ENCODE peak calls at places on chromosomes 2 and 18, in six cellular contexts. One of them, this sample, is unnamed.

GRCh38 chr2:171469176-171469575 is 35.1 kb downstream of the DCAF17 start:
- DNase-seq in SK-MEL-5: no peak
- DNase-seq in activated CD4-positive, alpha-beta T cell treated with anti-CD3 and anti-CD28 coated beads for 48 hours: no peak
- DNase-seq in NCI-H1417: no peak
- DNase-seq in thoracic aorta: no peak
- DNase-seq in WTC11: no peak
- DNase-seq in this sample: no peak

GRCh38 chr2:29657674-29658073 is 263.7 kb downstream of the ALK start:
- DNase-seq in SK-MEL-5: peak
- DNase-seq in activated CD4-positive, alpha-beta T cell treated with anti-CD3 and anti-CD28 coated beads for 48 hours: no peak
- DNase-seq in NCI-H1417: no peak
- DNase-seq in thoracic aorta: no peak
- DNase-seq in WTC11: no peak
- DNase-seq in this sample: no peak

GRCh38 chr2:184890311-184890710 is 292.0 kb downstream of the ZNF804A start:
- DNase-seq in SK-MEL-5: no peak
- DNase-seq in activated CD4-positive, alpha-beta T cell treated with anti-CD3 and anti-CD28 coated beads for 48 hours: no peak
- DNase-seq in NCI-H1417: no peak
- DNase-seq in thoracic aorta: no peak
- DNase-seq in WTC11: no peak
- DNase-seq in this sample: no peak

GRCh38 chr2:231716641-231717280 is 8.4 kb downstream of the PTMA start:
- DNase-seq in SK-MEL-5: no peak
- DNase-seq in activated CD4-positive, alpha-beta T cell treated with anti-CD3 and anti-CD28 coated beads for 48 hours: no peak
- DNase-seq in NCI-H1417: no peak
- DNase-seq in thoracic aorta: no peak
- DNase-seq in WTC11: no peak
- DNase-seq in this sample: no peak

GRCh38 chr18:51070545-51070944 is 40.5 kb downstream of the SMAD4 start:
- DNase-seq in SK-MEL-5: no peak
- DNase-seq in activated CD4-positive, alpha-beta T cell treated with anti-CD3 and anti-CD28 coated beads for 48 hours: no peak
- DNase-seq in NCI-H1417: no peak
- DNase-seq in thoracic aorta: no peak
- DNase-seq in WTC11: no peak
- DNase-seq in this sample: peak

GRCh38 chr2:236965021-236965840 is 120.5 kb upstream of the COPS8 start:
- DNase-seq in SK-MEL-5: no peak
- DNase-seq in activated CD4-positive, alpha-beta T cell treated with anti-CD3 and anti-CD28 coated beads for 48 hours: no peak
- DNase-seq in NCI-H1417: no peak
- DNase-seq in thoracic aorta: no peak
- DNase-seq in WTC11: no peak
- DNase-seq in this sample: no peak

GRCh38 chr2:74003494-74004211 is 18.9 kb downstream of the TET3 start:
- DNase-seq in SK-MEL-5: no peak
- DNase-seq in activated CD4-positive, alpha-beta T cell treated with anti-CD3 and anti-CD28 coated beads for 48 hours: no peak
- DNase-seq in NCI-H1417: peak
- DNase-seq in thoracic aorta: peak
- DNase-seq in WTC11: no peak
- DNase-seq in this sample: no peak

GRCh38 chr18:32930695-32931301 is 158.0 kb upstream of the KLHL14 start:
- DNase-seq in SK-MEL-5: peak
- DNase-seq in activated CD4-positive, alpha-beta T cell treated with anti-CD3 and anti-CD28 coated beads for 48 hours: no peak
- DNase-seq in NCI-H1417: peak
- DNase-seq in thoracic aorta: no peak
- DNase-seq in WTC11: no peak
- DNase-seq in this sample: no peak

GRCh38 chr2:6181525-6182270 is 489.5 kb downstream of the SOX11 start:
- DNase-seq in SK-MEL-5: no peak
- DNase-seq in activated CD4-positive, alpha-beta T cell treated with anti-CD3 and anti-CD28 coated beads for 48 hours: no peak
- DNase-seq in NCI-H1417: no peak
- DNase-seq in thoracic aorta: no peak
- DNase-seq in WTC11: no peak
- DNase-seq in this sample: peak

GRCh38 chr2:54975598-54976507 is 74.4 kb downstream of the RTN4 start:
- DNase-seq in SK-MEL-5: no peak
- DNase-seq in activated CD4-positive, alpha-beta T cell treated with anti-CD3 and anti-CD28 coated beads for 48 hours: no peak
- DNase-seq in NCI-H1417: no peak
- DNase-seq in thoracic aorta: no peak
- DNase-seq in WTC11: no peak
- DNase-seq in this sample: no peak

GRCh38 chr2:171522804-171523338 is 597 bp downstream of the CYBRD1 start:
- DNase-seq in SK-MEL-5: no peak
- DNase-seq in activated CD4-positive, alpha-beta T cell treated with anti-CD3 and anti-CD28 coated beads for 48 hours: peak
- DNase-seq in NCI-H1417: peak
- DNase-seq in thoracic aorta: no peak
- DNase-seq in WTC11: peak
- DNase-seq in this sample: no peak

GRCh38 chr2:142140434-142140845 is 9.6 kb upstream of the LRP1B start:
- DNase-seq in SK-MEL-5: peak
- DNase-seq in activated CD4-positive, alpha-beta T cell treated with anti-CD3 and anti-CD28 coated beads for 48 hours: no peak
- DNase-seq in NCI-H1417: no peak
- DNase-seq in thoracic aorta: no peak
- DNase-seq in WTC11: no peak
- DNase-seq in this sample: peak

GRCh38 chr2:224379210-224379609 is 22.7 kb downstream of the FAM124B start:
- DNase-seq in SK-MEL-5: no peak
- DNase-seq in activated CD4-positive, alpha-beta T cell treated with anti-CD3 and anti-CD28 coated beads for 48 hours: no peak
- DNase-seq in NCI-H1417: no peak
- DNase-seq in thoracic aorta: no peak
- DNase-seq in WTC11: no peak
- DNase-seq in this sample: no peak